ENCODE peak calls at places on chromosomes 7 and 10, in seven cellular contexts. S is heart left ventricle, C is transverse colon, Z is HCT116, B is spleen, T is sigmoid colon, H is uterus. W is an unnamed sample.

GRCh38 chr10:124389613-124390361 is 28.9 kb downstream of the OAT start:
- DNase-seq in C (no peak), Z (no peak), T (peak), B (peak), H (no peak), S (no peak), W (no peak)

GRCh38 chr10:14010083-14010551 is 320.6 kb downstream of the FRMD4A start:
- DNase-seq in H (no peak), B (no peak), C (no peak), S (peak), T (no peak), Z (no peak), W (no peak)

GRCh38 chr7:54839538-54840213 is 80.7 kb upstream of the SEC61G start:
- DNase-seq in C (peak), Z (peak), B (peak), H (peak), S (peak), T (peak), W (peak)

GRCh38 chr7:158935062-158935461 is 78.7 kb downstream of the DYNC2I1 start:
- DNase-seq in Z (no peak), H (no peak), B (no peak), T (no peak), C (no peak), S (no peak), W (no peak)

GRCh38 chr7:4774804-4775280 is 581 bp upstream of the AP5Z1 start:
- DNase-seq in S (no peak), Z (peak), B (peak), H (no peak), T (no peak), C (no peak), W (no peak)

GRCh38 chr10:125084191-125085186 is 75.9 kb downstream of the CTBP2 start:
- DNase-seq in Z (peak), C (no peak), H (peak), S (peak), T (peak), B (peak), W (peak)

GRCh38 chr10:73785721-73786511 is 510 bp downstream of the ZSWIM8 start:
- DNase-seq in Z (no peak), H (no peak), C (peak), B (peak), T (no peak), S (peak), W (peak)

GRCh38 chr7:41238851-41239331 is 464.0 kb downstream of the INHBA start:
- DNase-seq in C (no peak), B (no peak), Z (no peak), T (no peak), H (no peak), S (no peak), W (no peak)

GRCh38 chr7:12623885-12624498 is 53.5 kb downstream of the SCIN start:
- DNase-seq in C (no peak), S (no peak), B (no peak), H (no peak), Z (peak), T (no peak), W (no peak)

GRCh38 chr10:59675812-59676211 is 33.8 kb downstream of the SLC16A9 start:
- DNase-seq in Z (no peak), S (no peak), B (no peak), C (no peak), T (no peak), H (no peak), W (no peak)

GRCh38 chr7:44320794-44321371 is 4.5 kb downstream of the CAMK2B start:
- DNase-seq in S (no peak), B (no peak), C (no peak), H (no peak), Z (no peak), T (no peak), W (no peak)

GRCh38 chr10:94607111-94607510 is 61.5 kb downstream of the HELLS start:
- DNase-seq in Z (no peak), H (no peak), B (no peak), T (no peak), C (no peak), S (no peak), W (no peak)

GRCh38 chr10:4214912-4215311 is 429.9 kb upstream of the KLF6 start:
- DNase-seq in H (no peak), Z (no peak), B (no peak), S (no peak), T (no peak), C (no peak), W (no peak)

GRCh38 chr10:3978762-3979161 is 193.8 kb upstream of the KLF6 start:
- DNase-seq in H (no peak), B (no peak), T (no peak), S (no peak), Z (no peak), C (no peak), W (no peak)

GRCh38 chr7:90618880-90619279 is 22.8 kb downstream of the CDK14 start:
- DNase-seq in H (no peak), S (no peak), B (no peak), Z (no peak), T (no peak), C (no peak), W (no peak)

GRCh38 chr7:128115326-128115820 is 84.1 kb upstream of the LRRC4 start:
- DNase-seq in H (no peak), Z (no peak), T (peak), B (no peak), C (no peak), S (no peak), W (no peak)

GRCh38 chr7:30988346-30989005 is 24.7 kb downstream of the GHRHR start:
- DNase-seq in S (no peak), B (no peak), C (peak), Z (no peak), T (peak), H (peak), W (peak)

GRCh38 chr7:74575083-74575803 is 82.3 kb upstream of the GTF2I start:
- DNase-seq in B (no peak), S (no peak), T (no peak), C (peak), Z (no peak), H (no peak), W (peak)

GRCh38 chr7:125670926-125671572 is 741.4 kb upstream of the POT1 start:
- DNase-seq in Z (peak), C (no peak), B (no peak), H (no peak), T (no peak), S (no peak), W (no peak)

GRCh38 chr10:4266387-4267083 is 481.5 kb upstream of the KLF6 start:
- DNase-seq in H (no peak), C (no peak), T (no peak), B (no peak), S (no peak), Z (no peak), W (no peak)

GRCh38 chr7:64951250-64951848 is 39.5 kb downstream of the ZNF117 start:
- DNase-seq in B (no peak), T (no peak), S (no peak), H (no peak), Z (peak), C (no peak), W (peak)

GRCh38 chr7:102097601-102098161 is 189.0 kb upstream of the SH2B2 start:
- DNase-seq in T (no peak), C (peak), H (no peak), Z (peak), B (no peak), S (no peak), W (no peak)

GRCh38 chr10:11238893-11239292 is 221.2 kb downstream of the CELF2 start:
- DNase-seq in T (no peak), B (no peak), S (no peak), C (no peak), H (no peak), Z (no peak), W (no peak)

GRCh38 chr10:29746080-29746797 is 111.5 kb upstream of the SVIL start:
- DNase-seq in H (no peak), C (no peak), B (no peak), Z (no peak), S (no peak), T (peak), W (no peak)

GRCh38 chr7:1548438-1548831 is 7.6 kb downstream of the TMEM184A start:
- DNase-seq in H (no peak), S (no peak), B (no peak), T (no peak), Z (no peak), C (no peak), W (no peak)

GRCh38 chr7:133695976-133696531 is 431.1 kb upstream of the LRGUK start:
- DNase-seq in C (no peak), T (no peak), Z (no peak), H (no peak), B (no peak), S (no peak), W (no peak)

GRCh38 chr10:36766921-36767320 is 358.5 kb upstream of the ANKRD30A start:
- DNase-seq in S (no peak), C (no peak), H (no peak), B (no peak), T (no peak), Z (no peak), W (no peak)

GRCh38 chr10:126387931-126388911 is at the start of gene ADAM12:
- DNase-seq in Z (no peak), C (peak), B (no peak), S (peak), H (peak), T (peak), W (no peak)

DNA sequence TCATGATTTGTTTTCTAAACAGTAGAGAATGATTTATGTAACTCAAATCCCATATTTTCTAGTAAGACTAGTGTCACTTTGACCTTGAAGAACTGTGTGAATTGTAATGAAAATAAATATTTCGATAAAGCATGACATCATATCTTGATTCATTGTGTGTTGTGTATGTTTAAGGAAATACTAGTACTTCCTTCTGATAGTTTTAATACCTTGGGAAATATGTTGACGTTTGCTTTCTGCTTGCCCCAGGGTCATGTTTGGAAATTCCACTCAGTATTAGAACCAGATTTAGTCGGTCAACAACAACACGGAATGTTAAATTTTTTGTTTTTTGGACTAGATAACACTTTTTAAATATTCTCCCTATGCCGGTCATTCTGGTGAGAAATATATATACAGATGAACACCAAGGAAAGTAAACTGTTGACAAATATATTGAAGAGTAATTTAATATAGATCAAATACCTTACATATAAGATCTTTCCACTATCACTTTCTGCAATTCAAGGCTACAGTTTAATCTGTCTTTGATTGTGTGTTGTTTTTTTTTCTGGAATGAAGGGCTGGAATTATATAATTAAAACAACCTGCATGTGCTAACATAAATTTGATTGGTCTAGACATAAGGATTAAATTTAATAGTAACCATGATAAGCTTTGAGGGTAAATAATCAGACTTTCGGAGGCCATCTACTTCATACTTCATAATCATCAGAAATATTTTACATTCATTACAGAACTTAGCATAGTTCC is 126.2 kb downstream of the MDFIC start:
- DNase-seq in Z (no peak), B (no peak), C (no peak), T (no peak), S (no peak), H (no peak), W (no peak)
- TF ChIP-seq POLR2A in Z (no peak), B (no peak), C (no peak), T (no peak), S (no peak), H (no peak), W (no peak)

GRCh38 chr7:27117687-27118491 is 12.7 kb downstream of the HOXA4 start:
- DNase-seq in S (no peak), H (no peak), C (no peak), T (peak), B (no peak), Z (no peak), W (no peak)

GRCh38 chr7:27116019-27116411 is 13.5 kb upstream of the HOXA2 start:
- DNase-seq in T (no peak), B (no peak), H (no peak), C (no peak), Z (no peak), S (no peak), W (no peak)

GRCh38 chr7:27115161-27116018 is 12.9 kb upstream of the HOXA2 start:
- DNase-seq in H (no peak), T (peak), Z (peak), C (peak), B (no peak), S (no peak), W (no peak)

GRCh38 chr7:27116962-27117686 is 13.4 kb downstream of the HOXA4 start:
- DNase-seq in C (no peak), Z (no peak), T (peak), H (no peak), S (no peak), B (no peak), W (no peak)

DNA sequence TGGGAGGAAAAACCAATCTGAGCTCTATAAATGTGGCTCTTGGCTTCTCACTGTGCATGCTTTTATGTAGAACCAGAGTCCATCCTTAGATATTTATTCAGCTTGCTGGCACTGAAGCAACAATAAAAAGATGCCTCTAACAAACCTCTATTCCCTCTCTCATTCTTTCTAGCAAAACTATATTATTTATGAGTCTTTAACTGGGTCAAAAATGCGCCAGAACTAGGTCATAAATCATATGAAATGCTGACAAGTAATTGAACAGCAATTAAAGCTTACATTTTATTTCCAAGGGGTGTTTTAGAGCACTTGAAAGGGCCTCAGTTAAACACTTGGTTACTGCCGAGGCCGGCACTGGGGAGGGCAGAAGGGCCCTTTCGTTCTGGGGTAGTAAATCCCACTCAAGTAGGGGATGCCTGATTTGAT is 14.0 kb downstream of the HOXA4 start:
- DNase-seq in Z (no peak), B (no peak), T (no peak), S (no peak), C (no peak), H (no peak), W (no peak)
- TF ChIP-seq POLR2A in Z (no peak), B (no peak), T (no peak), S (no peak), C (no peak), H (no peak), W (no peak)

GRCh38 chr10:117375360-117376147 is at the start of gene PDZD8:
- DNase-seq in H (peak), S (peak), T (peak), Z (peak), C (peak), B (peak), W (peak)
- TF ChIP-seq POLR2A in H (peak), S (peak), T (peak), Z (peak), C (peak), B (peak), W (peak)

GRCh38 chr7:20870977-20871376 is 84.3 kb upstream of the SP8 start:
- DNase-seq in H (no peak), B (no peak), C (no peak), T (no peak), S (no peak), Z (no peak), W (no peak)
- TF ChIP-seq POLR2A in H (no peak), B (no peak), C (no peak), T (no peak), S (no peak), Z (no peak), W (no peak)

DNA sequence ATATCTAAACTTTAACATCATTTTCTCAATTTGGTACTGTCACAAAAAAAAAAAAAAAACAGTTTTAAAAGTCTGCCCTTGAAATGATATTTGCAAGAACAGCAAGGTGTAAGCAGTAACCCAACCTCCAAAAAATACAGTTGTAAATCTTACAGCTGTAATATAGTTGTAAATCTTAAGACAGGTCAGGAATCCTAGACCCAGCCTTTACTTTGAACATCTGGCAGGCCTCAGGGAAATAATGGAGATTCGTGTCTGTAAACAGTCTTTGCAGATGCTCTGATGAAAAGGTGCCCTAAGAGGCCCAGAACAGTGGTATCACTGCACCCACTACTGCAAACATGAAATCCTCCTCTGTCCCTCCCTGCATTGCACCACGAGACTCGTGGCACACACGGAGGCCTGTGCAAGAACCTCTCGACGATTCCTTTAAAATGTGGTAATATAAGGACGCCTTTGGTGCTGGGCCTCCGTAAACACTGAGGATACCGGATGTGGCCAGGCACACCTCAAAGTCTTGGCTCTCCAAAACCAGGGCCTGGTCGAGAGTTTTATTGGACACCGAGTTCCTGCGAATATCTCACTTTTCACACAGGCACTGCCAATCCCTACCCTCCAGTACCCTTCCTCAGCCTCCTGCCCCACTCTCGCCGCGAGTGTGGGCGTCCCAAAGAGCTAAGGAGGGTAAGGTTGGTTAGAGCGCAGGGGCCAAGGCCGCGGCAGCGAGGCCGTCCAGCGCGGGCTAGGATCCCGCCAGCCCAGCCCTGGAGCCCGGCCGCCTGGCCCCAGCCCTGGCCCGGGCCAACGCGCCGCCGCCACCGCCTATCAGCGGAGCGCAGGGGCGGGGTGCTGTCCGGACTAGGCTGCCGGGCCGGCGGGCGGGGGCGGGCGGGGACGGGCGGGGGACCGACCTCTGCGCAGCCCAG is 475 bp upstream of the REEP3 start:
- DNase-seq in B (no peak), T (peak), S (peak), Z (peak), H (peak), C (peak), W (peak)
- TF ChIP-seq POLR2A in B (no peak), T (no peak), S (no peak), Z (peak), H (no peak), C (peak), W (peak)

W was measured in H54.